ENCODE peak calls at places on chromosomes 7 and 10, in eight cellular contexts. I, L, D, H, B, Z, A and O are unnamed samples.

GRCh38 chr10:69866246-69866687 is 64.6 kb downstream of the COL13A1 start:
- DNase-seq in D (no peak), B (no peak), I (no peak), H (no peak), Z (no peak), A (no peak), L (no peak), O (no peak)

GRCh38 chr7:98315318-98315993 is 34.0 kb downstream of the BRI3 start:
- DNase-seq in B (no peak), L (no peak), I (no peak), H (no peak), Z (no peak), D (no peak), A (no peak), O (no peak)

GRCh38 chr7:120273476-120273975 is 551 bp downstream of the KCND2 start:
- DNase-seq in L (peak; percentile 26), D (peak; percentile 47), Z (no peak), I (no peak), B (no peak), H (peak; percentile 5), A (no peak), O (peak; percentile 62)

GRCh38 chr7:26694713-26695112 is 169.7 kb downstream of the SKAP2 start:
- DNase-seq in H (no peak), L (no peak), A (no peak), I (no peak), B (no peak), Z (no peak), D (no peak), O (no peak)

GRCh38 chr7:43872401-43873165 is 3.3 kb upstream of the MRPS24 start:
- DNase-seq in L (no peak), B (no peak), Z (no peak), H (peak; percentile 91), I (peak; percentile 54), D (peak; percentile 60), A (no peak), O (no peak)

GRCh38 chr7:116361767-116362166 is 137.8 kb upstream of the CAV2 start:
- DNase-seq in B (no peak), I (no peak), H (no peak), A (no peak), D (no peak), Z (no peak), L (no peak), O (no peak)

GRCh38 chr7:36755484-36755883 is 31.2 kb upstream of the AOAH start:
- DNase-seq in I (no peak), B (no peak), A (no peak), D (no peak), H (no peak), L (no peak), Z (no peak), O (no peak)

GRCh38 chr10:89553064-89553734 is 17.8 kb upstream of the SLC16A12 start:
- DNase-seq in L (no peak), D (peak; percentile 18), Z (no peak), A (no peak), H (peak; percentile 92), B (no peak), I (no peak), O (no peak)

GRCh38 chr7:136687693-136688322 is 180.6 kb upstream of the CHRM2 start:
- DNase-seq in D (no peak), H (peak; percentile 55), Z (no peak), I (no peak), B (no peak), L (no peak), A (no peak), O (no peak)

GRCh38 chr10:122172311-122173008 is 98.6 kb upstream of the BTBD16 start:
- DNase-seq in I (no peak), D (no peak), L (no peak), A (no peak), H (no peak), B (no peak), Z (no peak), O (no peak)

GRCh38 chr10:119466655-119467054 is 75.9 kb downstream of the RGS10 start:
- DNase-seq in H (peak; percentile 70), L (no peak), A (peak; percentile 81), D (peak; percentile 75), B (no peak), Z (no peak), I (no peak), O (no peak)

GRCh38 chr10:87804939-87805569 is 13.0 kb downstream of the ATAD1 start:
- DNase-seq in B (no peak), I (no peak), L (no peak), D (no peak), H (peak; percentile 1), Z (no peak), A (no peak), O (no peak)

GRCh38 chr10:91573320-91573719 is 59.6 kb downstream of the PPP1R3C start:
- DNase-seq in H (no peak), D (no peak), Z (no peak), B (no peak), L (no peak), I (no peak), A (no peak), O (no peak)

GRCh38 chr7:106504207-106504606 is 156.8 kb downstream of the CCDC71L start:
- DNase-seq in D (no peak), B (no peak), Z (no peak), A (no peak), L (no peak), H (no peak), I (no peak), O (no peak)

GRCh38 chr7:106050002-106050742 is 61.9 kb downstream of the SYPL1 start:
- DNase-seq in H (peak; percentile 50), L (no peak), A (no peak), D (peak; percentile 32), B (no peak), I (no peak), Z (no peak), O (peak; percentile 61)

GRCh38 chr10:28631896-28632596 is 45.3 kb upstream of the BAMBI start:
- DNase-seq in I (no peak), B (no peak), Z (no peak), A (no peak), D (no peak), H (peak; percentile 47), L (no peak), O (no peak)

GRCh38 chr10:82961864-82962263 is 1086.9 kb downstream of the NRG3 start:
- DNase-seq in D (no peak), H (no peak), Z (no peak), L (no peak), B (no peak), I (no peak), A (no peak), O (no peak)

GRCh38 chr10:29440981-29441380 is 152.1 kb downstream of the LYZL1 start:
- DNase-seq in B (no peak), D (no peak), H (no peak), L (no peak), Z (no peak), A (no peak), I (no peak), O (no peak)

GRCh38 chr10:117237401-117237991 is 3.4 kb upstream of the SLC18A2 start:
- DNase-seq in B (no peak), H (no peak), Z (no peak), L (no peak), D (no peak), A (no peak), I (no peak), O (no peak)

GRCh38 chr10:17905491-17905890 is 46.2 kb upstream of the SLC39A12 start:
- DNase-seq in D (no peak), B (no peak), H (peak; percentile 47), Z (no peak), A (no peak), I (no peak), L (no peak), O (no peak)

GRCh38 chr10:112244197-112244596 is 39.0 kb upstream of the TECTB start:
- DNase-seq in L (no peak), Z (no peak), I (no peak), H (no peak), D (no peak), B (no peak), A (no peak), O (no peak)